ENCODE peak calls at places on chromosomes 4 and X, in seven cellular contexts. One of them, this sample, is unnamed. For H3K27me3, the result is how much of the 10 kb centered on the place peaks cover.

GRCh38 chr4:37715889-37716402 is 29.8 kb upstream of the RELL1 start:
- DNase-seq in ovary: no peak
- DNase-seq in hepatocyte: peak
- DNase-seq in right lobe of liver: no peak
- DNase-seq in testis: no peak
- DNase-seq in GM23248: peak
- DNase-seq in left ventricle myocardium inferior: no peak
- DNase-seq in this sample: no peak

GRCh38 chr4:101019313-101019712 is 328.0 kb downstream of the PPP3CA start:
- DNase-seq in ovary: no peak
- DNase-seq in hepatocyte: no peak
- DNase-seq in right lobe of liver: no peak
- DNase-seq in testis: no peak
- DNase-seq in GM23248: no peak
- DNase-seq in left ventricle myocardium inferior: no peak
- DNase-seq in this sample: no peak

GRCh38 chr4:143185253-143186107 is 763 bp downstream of the USP38 start:
- DNase-seq in ovary: peak
- DNase-seq in hepatocyte: peak
- DNase-seq in right lobe of liver: peak
- DNase-seq in testis: peak
- DNase-seq in GM23248: peak
- DNase-seq in left ventricle myocardium inferior: peak
- DNase-seq in this sample: no peak

GRCh38 chr4:69875986-69876542 is 16.1 kb upstream of the SULT1E1 start:
- DNase-seq in ovary: no peak
- DNase-seq in hepatocyte: peak
- DNase-seq in right lobe of liver: no peak
- DNase-seq in testis: no peak
- DNase-seq in GM23248: no peak
- DNase-seq in left ventricle myocardium inferior: no peak
- DNase-seq in this sample: no peak

GRCh38 chr4:52091811-52092210 is 40.7 kb downstream of the SPATA18 start:
- DNase-seq in ovary: no peak
- DNase-seq in hepatocyte: peak
- DNase-seq in right lobe of liver: no peak
- DNase-seq in testis: no peak
- DNase-seq in GM23248: peak
- DNase-seq in left ventricle myocardium inferior: no peak
- DNase-seq in this sample: no peak

GRCh38 chr4:57078685-57079521 is 31.3 kb downstream of the IGFBP7 start:
- DNase-seq in ovary: no peak
- DNase-seq in hepatocyte: peak
- DNase-seq in right lobe of liver: no peak
- DNase-seq in testis: no peak
- DNase-seq in GM23248: no peak
- DNase-seq in left ventricle myocardium inferior: no peak
- DNase-seq in this sample: no peak

GRCh38 chr4:140257461-140258305 is 103.7 kb upstream of the MAML3 start:
- DNase-seq in ovary: no peak
- DNase-seq in hepatocyte: peak
- DNase-seq in right lobe of liver: no peak
- DNase-seq in testis: no peak
- DNase-seq in GM23248: peak
- DNase-seq in left ventricle myocardium inferior: no peak
- DNase-seq in this sample: no peak

GRCh38 chr4:153211986-153212720 is 7.9 kb downstream of the TRIM2 start:
- DNase-seq in ovary: no peak
- DNase-seq in hepatocyte: peak
- DNase-seq in right lobe of liver: no peak
- DNase-seq in testis: no peak
- DNase-seq in GM23248: peak
- DNase-seq in left ventricle myocardium inferior: no peak
- DNase-seq in this sample: no peak

GRCh38 chr4:77465271-77465670 is 140.3 kb upstream of the CXCL13 start:
- DNase-seq in ovary: no peak
- DNase-seq in hepatocyte: peak
- DNase-seq in right lobe of liver: peak
- DNase-seq in testis: peak
- DNase-seq in GM23248: peak
- DNase-seq in left ventricle myocardium inferior: no peak
- DNase-seq in this sample: no peak

GRCh38 chr4:148773313-148773712 is 331.1 kb upstream of the NR3C2 start:
- DNase-seq in ovary: no peak
- DNase-seq in hepatocyte: no peak
- DNase-seq in right lobe of liver: no peak
- DNase-seq in testis: no peak
- DNase-seq in GM23248: no peak
- DNase-seq in left ventricle myocardium inferior: no peak
- DNase-seq in this sample: no peak

GRCh38 chr4:120816385-120816784 is 106.1 kb downstream of the PRDM5 start:
- DNase-seq in ovary: no peak
- DNase-seq in hepatocyte: no peak
- DNase-seq in right lobe of liver: no peak
- DNase-seq in testis: no peak
- DNase-seq in GM23248: peak
- DNase-seq in left ventricle myocardium inferior: no peak
- DNase-seq in this sample: no peak

GRCh38 chr4:159096434-159096833 is 6.4 kb upstream of the RAPGEF2 start:
- DNase-seq in ovary: no peak
- DNase-seq in hepatocyte: no peak
- DNase-seq in right lobe of liver: no peak
- DNase-seq in testis: no peak
- DNase-seq in GM23248: no peak
- DNase-seq in left ventricle myocardium inferior: no peak
- DNase-seq in this sample: no peak

GRCh38 chr4:116598155-116598979 is 487.0 kb downstream of the TRAM1L1 start:
- DNase-seq in ovary: no peak
- DNase-seq in hepatocyte: no peak
- DNase-seq in right lobe of liver: no peak
- DNase-seq in testis: no peak
- DNase-seq in GM23248: no peak
- DNase-seq in left ventricle myocardium inferior: no peak
- DNase-seq in this sample: no peak

GRCh38 chrX:96407501-96407900 is 277.1 kb upstream of the DIAPH2 start:
- DNase-seq in ovary: no peak
- DNase-seq in hepatocyte: peak
- DNase-seq in right lobe of liver: peak
- DNase-seq in testis: peak
- DNase-seq in GM23248: peak
- DNase-seq in left ventricle myocardium inferior: no peak
- DNase-seq in this sample: no peak

GRCh38 chrX:56745019-56745418 is 16.0 kb downstream of the NBDY start:
- DNase-seq in ovary: no peak
- DNase-seq in hepatocyte: no peak
- DNase-seq in right lobe of liver: no peak
- DNase-seq in testis: no peak
- DNase-seq in GM23248: peak
- DNase-seq in left ventricle myocardium inferior: no peak
- DNase-seq in this sample: no peak

GRCh38 chrX:7711167-7711566 is 131.8 kb upstream of the VCX start:
- DNase-seq in ovary: no peak
- DNase-seq in hepatocyte: no peak
- DNase-seq in right lobe of liver: no peak
- DNase-seq in testis: no peak
- DNase-seq in GM23248: peak
- DNase-seq in left ventricle myocardium inferior: no peak
- DNase-seq in this sample: no peak

GRCh38 chrX:11089802-11090201 is 21.3 kb upstream of the HCCS start:
- DNase-seq in ovary: no peak
- DNase-seq in hepatocyte: no peak
- DNase-seq in right lobe of liver: no peak
- DNase-seq in testis: no peak
- DNase-seq in GM23248: no peak
- DNase-seq in left ventricle myocardium inferior: no peak
- DNase-seq in this sample: no peak

GRCh38 chrX:100611951-100612350 is 24.7 kb downstream of the TSPAN6 start:
- DNase-seq in ovary: no peak
- DNase-seq in hepatocyte: no peak
- DNase-seq in right lobe of liver: no peak
- DNase-seq in testis: no peak
- DNase-seq in GM23248: no peak
- DNase-seq in left ventricle myocardium inferior: no peak
- DNase-seq in this sample: no peak

GRCh38 chrX:68833448-68833805 is 4.6 kb downstream of the EFNB1 start:
- DNase-seq in ovary: no peak
- DNase-seq in hepatocyte: no peak
- DNase-seq in right lobe of liver: no peak
- DNase-seq in testis: no peak
- DNase-seq in GM23248: no peak
- DNase-seq in left ventricle myocardium inferior: no peak
- DNase-seq in this sample: peak

GRCh38 chr4:14952352-14952751 is 49.9 kb upstream of the CPEB2 start:
- DNase-seq in ovary: no peak
- DNase-seq in hepatocyte: no peak
- DNase-seq in right lobe of liver: no peak
- DNase-seq in testis: no peak
- DNase-seq in GM23248: no peak
- DNase-seq in left ventricle myocardium inferior: no peak
- DNase-seq in this sample: no peak

GRCh38 chr4:171538601-171539100 is 274.6 kb upstream of the GALNTL6 start:
- DNase-seq in ovary: no peak
- DNase-seq in hepatocyte: no peak
- DNase-seq in right lobe of liver: no peak
- DNase-seq in testis: no peak
- DNase-seq in GM23248: no peak
- DNase-seq in left ventricle myocardium inferior: no peak
- DNase-seq in this sample: no peak

DNA sequence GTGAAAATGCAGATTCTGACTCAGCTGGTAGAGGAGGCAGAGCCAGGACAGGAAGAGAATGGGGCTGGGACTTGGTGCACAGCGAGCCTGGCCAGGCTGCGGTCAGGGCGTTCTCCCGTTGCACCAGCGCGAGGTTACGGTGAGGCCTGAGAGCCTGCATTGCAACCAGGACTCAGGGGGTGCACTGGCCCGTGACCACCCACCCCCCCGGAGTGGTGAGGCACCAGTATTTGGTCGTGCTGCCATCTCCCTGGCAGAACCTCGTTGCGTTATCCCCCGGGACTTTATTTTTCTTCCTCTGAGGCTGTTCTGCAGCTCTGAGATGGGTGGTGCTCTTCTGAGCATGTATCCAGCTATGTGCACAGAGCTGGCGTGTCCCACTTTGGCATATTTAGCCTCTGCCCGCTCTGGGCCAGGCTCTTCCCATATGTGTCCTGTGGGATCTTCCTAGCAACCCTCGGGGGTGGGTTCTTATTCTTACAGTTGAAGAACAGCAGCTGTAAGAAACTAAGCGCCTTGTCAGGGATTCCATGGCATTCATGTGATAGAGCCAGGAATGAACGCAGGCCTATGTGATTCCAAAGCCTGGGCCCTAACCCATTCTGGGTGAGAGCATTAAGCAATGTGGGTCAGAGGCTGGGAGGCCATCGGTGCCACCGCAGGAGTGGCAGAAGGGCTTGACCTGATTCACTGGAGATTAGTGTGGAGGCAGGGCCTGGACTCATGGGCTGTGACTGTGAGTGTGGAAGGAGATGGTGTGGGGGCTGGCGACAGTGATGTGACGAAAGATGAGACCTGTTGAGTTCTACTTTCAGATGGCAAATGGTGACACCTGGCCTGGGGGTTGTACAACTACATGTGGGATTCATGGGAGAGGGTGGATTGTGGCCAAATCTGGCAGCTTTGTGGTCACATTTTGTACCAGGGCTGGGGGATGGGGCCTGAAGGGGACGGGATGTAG is 3.1 kb downstream of the TADA2B start:
- DNase-seq in ovary: no peak
- DNase-seq in hepatocyte: no peak
- DNase-seq in right lobe of liver: peak
- DNase-seq in testis: no peak
- DNase-seq in GM23248: peak
- DNase-seq in left ventricle myocardium inferior: no peak
- DNase-seq in this sample: no peak
- H3K27me3 ChIP-seq in ovary: under half
- H3K27me3 ChIP-seq in hepatocyte: under half
- H3K27me3 ChIP-seq in right lobe of liver: under half
- H3K27me3 ChIP-seq in testis: under half
- H3K27me3 ChIP-seq in GM23248: under half
- H3K27me3 ChIP-seq in left ventricle myocardium inferior: under half
- H3K27me3 ChIP-seq in this sample: under half

DNA sequence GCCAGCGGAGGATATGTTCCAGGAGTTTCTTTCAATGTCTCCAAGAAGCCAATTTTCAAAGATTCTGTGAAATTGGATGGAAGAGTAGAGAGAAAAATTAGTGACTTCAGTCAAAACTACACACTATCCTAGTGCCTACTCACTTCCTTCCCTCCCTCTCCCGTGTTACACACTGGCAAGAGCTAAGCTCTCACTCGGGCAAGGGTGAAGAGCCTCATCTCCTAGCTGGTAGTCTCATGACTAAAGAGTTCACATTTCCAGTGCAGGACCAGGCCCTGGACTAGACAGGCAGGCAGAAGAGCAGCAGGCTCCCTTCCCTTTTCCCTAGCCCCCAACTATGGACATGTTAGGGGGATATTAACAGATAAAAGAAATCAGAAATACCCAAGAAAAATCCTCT is 30.0 kb downstream of the ZDHHC9 start:
- DNase-seq in ovary: no peak
- DNase-seq in hepatocyte: no peak
- DNase-seq in right lobe of liver: no peak
- DNase-seq in testis: no peak
- DNase-seq in GM23248: no peak
- DNase-seq in left ventricle myocardium inferior: no peak
- DNase-seq in this sample: no peak
- H3K27me3 ChIP-seq in ovary: under half
- H3K27me3 ChIP-seq in hepatocyte: under half
- H3K27me3 ChIP-seq in right lobe of liver: under half
- H3K27me3 ChIP-seq in testis: under half
- H3K27me3 ChIP-seq in GM23248: under half
- H3K27me3 ChIP-seq in left ventricle myocardium inferior: under half
- H3K27me3 ChIP-seq in this sample: under half

GRCh38 chr4:190019023-190019858 is 7.8 kb downstream of the FRG2 start:
- DNase-seq in ovary: no peak
- DNase-seq in hepatocyte: no peak
- DNase-seq in right lobe of liver: no peak
- DNase-seq in testis: no peak
- DNase-seq in GM23248: peak
- DNase-seq in left ventricle myocardium inferior: no peak
- DNase-seq in this sample: no peak
- H3K27me3 ChIP-seq in ovary: under half
- H3K27me3 ChIP-seq in hepatocyte: under half
- H3K27me3 ChIP-seq in right lobe of liver: under half
- H3K27me3 ChIP-seq in testis: under half
- H3K27me3 ChIP-seq in GM23248: half or more
- H3K27me3 ChIP-seq in left ventricle myocardium inferior: half or more
- H3K27me3 ChIP-seq in this sample: under half

GRCh38 chrX:132404266-132404665 is 84.6 kb downstream of the MBNL3 start:
- DNase-seq in ovary: no peak
- DNase-seq in hepatocyte: no peak
- DNase-seq in right lobe of liver: no peak
- DNase-seq in testis: no peak
- DNase-seq in GM23248: no peak
- DNase-seq in left ventricle myocardium inferior: no peak
- DNase-seq in this sample: no peak
- H3K27me3 ChIP-seq in ovary: under half
- H3K27me3 ChIP-seq in hepatocyte: under half
- H3K27me3 ChIP-seq in right lobe of liver: under half
- H3K27me3 ChIP-seq in testis: under half
- H3K27me3 ChIP-seq in GM23248: under half
- H3K27me3 ChIP-seq in left ventricle myocardium inferior: under half
- H3K27me3 ChIP-seq in this sample: under half

This sample was measured in uterus.